ENCODE peak calls at places on chromosomes 2 and 18, in nine cellular contexts. One of them, this sample, is unnamed.

GRCh38 chr18:40821596-40822243 is 1133.3 kb upstream of the PIK3C3 start:
- DNase-seq in ovary: no peak
- DNase-seq in T1000: no peak
- DNase-seq in A549: no peak
- DNase-seq in kidney: no peak
- DNase-seq in activated naive CD4-positive, alpha-beta T cell: no peak
- DNase-seq in amniotic stem cell: no peak
- DNase-seq in MCF 10A: no peak
- DNase-seq in fibroblast of lung: no peak
- DNase-seq in this sample: no peak

GRCh38 chr18:22609642-22610041 is 191.9 kb upstream of the CTAGE1 start:
- DNase-seq in ovary: peak
- DNase-seq in T1000: no peak
- DNase-seq in A549: peak
- DNase-seq in kidney: no peak
- DNase-seq in activated naive CD4-positive, alpha-beta T cell: no peak
- DNase-seq in amniotic stem cell: no peak
- DNase-seq in MCF 10A: peak
- DNase-seq in fibroblast of lung: no peak
- DNase-seq in this sample: no peak

GRCh38 chr2:97969466-97970067 is 26.2 kb downstream of the TMEM131 start:
- DNase-seq in ovary: no peak
- DNase-seq in T1000: no peak
- DNase-seq in A549: no peak
- DNase-seq in kidney: no peak
- DNase-seq in activated naive CD4-positive, alpha-beta T cell: no peak
- DNase-seq in amniotic stem cell: no peak
- DNase-seq in MCF 10A: no peak
- DNase-seq in fibroblast of lung: no peak
- DNase-seq in this sample: no peak

GRCh38 chr2:19355416-19355821 is 3.0 kb downstream of the OSR1 start:
- DNase-seq in ovary: no peak
- DNase-seq in T1000: no peak
- DNase-seq in A549: no peak
- DNase-seq in kidney: no peak
- DNase-seq in activated naive CD4-positive, alpha-beta T cell: no peak
- DNase-seq in amniotic stem cell: peak
- DNase-seq in MCF 10A: no peak
- DNase-seq in fibroblast of lung: peak
- DNase-seq in this sample: no peak

GRCh38 chr2:72050734-72051133 is 96.9 kb downstream of the CYP26B1 start:
- DNase-seq in ovary: no peak
- DNase-seq in T1000: no peak
- DNase-seq in A549: no peak
- DNase-seq in kidney: no peak
- DNase-seq in activated naive CD4-positive, alpha-beta T cell: no peak
- DNase-seq in amniotic stem cell: no peak
- DNase-seq in MCF 10A: no peak
- DNase-seq in fibroblast of lung: no peak
- DNase-seq in this sample: no peak

GRCh38 chr2:101474752-101475384 is at the start of gene RFX8:
- DNase-seq in ovary: no peak
- DNase-seq in T1000: no peak
- DNase-seq in A549: no peak
- DNase-seq in kidney: no peak
- DNase-seq in activated naive CD4-positive, alpha-beta T cell: peak
- DNase-seq in amniotic stem cell: peak
- DNase-seq in MCF 10A: no peak
- DNase-seq in fibroblast of lung: peak
- DNase-seq in this sample: no peak

GRCh38 chr2:6526093-6526824 is 339.4 kb downstream of the CMPK2 start:
- DNase-seq in ovary: no peak
- DNase-seq in T1000: no peak
- DNase-seq in A549: no peak
- DNase-seq in kidney: no peak
- DNase-seq in activated naive CD4-positive, alpha-beta T cell: no peak
- DNase-seq in amniotic stem cell: no peak
- DNase-seq in MCF 10A: peak
- DNase-seq in fibroblast of lung: no peak
- DNase-seq in this sample: no peak

GRCh38 chr2:173028671-173029070 is 47.0 kb upstream of the MAP3K20 start:
- DNase-seq in ovary: no peak
- DNase-seq in T1000: no peak
- DNase-seq in A549: no peak
- DNase-seq in kidney: no peak
- DNase-seq in activated naive CD4-positive, alpha-beta T cell: no peak
- DNase-seq in amniotic stem cell: no peak
- DNase-seq in MCF 10A: no peak
- DNase-seq in fibroblast of lung: peak
- DNase-seq in this sample: no peak

GRCh38 chr18:63837556-63837955 is 49.9 kb upstream of the SERPINB2 start:
- DNase-seq in ovary: no peak
- DNase-seq in T1000: no peak
- DNase-seq in A549: no peak
- DNase-seq in kidney: no peak
- DNase-seq in activated naive CD4-positive, alpha-beta T cell: no peak
- DNase-seq in amniotic stem cell: no peak
- DNase-seq in MCF 10A: no peak
- DNase-seq in fibroblast of lung: no peak
- DNase-seq in this sample: no peak

GRCh38 chr2:1584691-1585485 is 159.4 kb downstream of the PXDN start:
- DNase-seq in ovary: peak
- DNase-seq in T1000: no peak
- DNase-seq in A549: no peak
- DNase-seq in kidney: no peak
- DNase-seq in activated naive CD4-positive, alpha-beta T cell: no peak
- DNase-seq in amniotic stem cell: no peak
- DNase-seq in MCF 10A: peak
- DNase-seq in fibroblast of lung: no peak
- DNase-seq in this sample: peak

GRCh38 chr2:236360486-236360885 is 96.3 kb upstream of the ASB18 start:
- DNase-seq in ovary: no peak
- DNase-seq in T1000: no peak
- DNase-seq in A549: no peak
- DNase-seq in kidney: no peak
- DNase-seq in activated naive CD4-positive, alpha-beta T cell: no peak
- DNase-seq in amniotic stem cell: no peak
- DNase-seq in MCF 10A: no peak
- DNase-seq in fibroblast of lung: no peak
- DNase-seq in this sample: no peak

GRCh38 chr2:26612522-26613240 is 28.5 kb downstream of the CIB4 start:
- DNase-seq in ovary: no peak
- DNase-seq in T1000: no peak
- DNase-seq in A549: no peak
- DNase-seq in kidney: no peak
- DNase-seq in activated naive CD4-positive, alpha-beta T cell: no peak
- DNase-seq in amniotic stem cell: no peak
- DNase-seq in MCF 10A: no peak
- DNase-seq in fibroblast of lung: no peak
- DNase-seq in this sample: peak

GRCh38 chr18:62545098-62545497 is 22.3 kb downstream of the ZCCHC2 start:
- DNase-seq in ovary: no peak
- DNase-seq in T1000: no peak
- DNase-seq in A549: no peak
- DNase-seq in kidney: no peak
- DNase-seq in activated naive CD4-positive, alpha-beta T cell: no peak
- DNase-seq in amniotic stem cell: no peak
- DNase-seq in MCF 10A: no peak
- DNase-seq in fibroblast of lung: no peak
- DNase-seq in this sample: no peak

GRCh38 chr2:18578033-18578432 is 11.3 kb downstream of the NT5C1B start:
- DNase-seq in ovary: no peak
- DNase-seq in T1000: no peak
- DNase-seq in A549: no peak
- DNase-seq in kidney: no peak
- DNase-seq in activated naive CD4-positive, alpha-beta T cell: no peak
- DNase-seq in amniotic stem cell: no peak
- DNase-seq in MCF 10A: no peak
- DNase-seq in fibroblast of lung: no peak
- DNase-seq in this sample: no peak

GRCh38 chr18:61991201-61991600 is 98.4 kb upstream of the RNF152 start:
- DNase-seq in ovary: no peak
- DNase-seq in T1000: no peak
- DNase-seq in A549: no peak
- DNase-seq in kidney: no peak
- DNase-seq in activated naive CD4-positive, alpha-beta T cell: no peak
- DNase-seq in amniotic stem cell: no peak
- DNase-seq in MCF 10A: no peak
- DNase-seq in fibroblast of lung: peak
- DNase-seq in this sample: no peak

GRCh38 chr2:218407717-218408116 is 8.0 kb downstream of the CTDSP1 start:
- DNase-seq in ovary: no peak
- DNase-seq in T1000: no peak
- DNase-seq in A549: no peak
- DNase-seq in kidney: no peak
- DNase-seq in activated naive CD4-positive, alpha-beta T cell: no peak
- DNase-seq in amniotic stem cell: no peak
- DNase-seq in MCF 10A: no peak
- DNase-seq in fibroblast of lung: no peak
- DNase-seq in this sample: no peak

GRCh38 chr18:48638896-48639771 is 100.3 kb downstream of the CTIF start:
- DNase-seq in ovary: no peak
- DNase-seq in T1000: no peak
- DNase-seq in A549: no peak
- DNase-seq in kidney: no peak
- DNase-seq in activated naive CD4-positive, alpha-beta T cell: no peak
- DNase-seq in amniotic stem cell: no peak
- DNase-seq in MCF 10A: no peak
- DNase-seq in fibroblast of lung: no peak
- DNase-seq in this sample: no peak

GRCh38 chr18:43563780-43564179 is 286.5 kb upstream of the SYT4 start:
- DNase-seq in ovary: no peak
- DNase-seq in T1000: no peak
- DNase-seq in A549: no peak
- DNase-seq in kidney: no peak
- DNase-seq in activated naive CD4-positive, alpha-beta T cell: no peak
- DNase-seq in amniotic stem cell: peak
- DNase-seq in MCF 10A: peak
- DNase-seq in fibroblast of lung: peak
- DNase-seq in this sample: peak

GRCh38 chr18:23545247-23545789 is 41.0 kb downstream of the NPC1 start:
- DNase-seq in ovary: no peak
- DNase-seq in T1000: no peak
- DNase-seq in A549: no peak
- DNase-seq in kidney: no peak
- DNase-seq in activated naive CD4-positive, alpha-beta T cell: no peak
- DNase-seq in amniotic stem cell: no peak
- DNase-seq in MCF 10A: no peak
- DNase-seq in fibroblast of lung: no peak
- DNase-seq in this sample: no peak

GRCh38 chr18:596288-596881 is 403 bp upstream of the CLUL1 start:
- DNase-seq in ovary: peak
- DNase-seq in T1000: no peak
- DNase-seq in A549: no peak
- DNase-seq in kidney: peak
- DNase-seq in activated naive CD4-positive, alpha-beta T cell: peak
- DNase-seq in amniotic stem cell: no peak
- DNase-seq in MCF 10A: peak
- DNase-seq in fibroblast of lung: no peak
- DNase-seq in this sample: no peak

GRCh38 chr2:199705538-199705937 is 145.5 kb downstream of the FTCDNL1 start:
- DNase-seq in ovary: no peak
- DNase-seq in T1000: no peak
- DNase-seq in A549: no peak
- DNase-seq in kidney: no peak
- DNase-seq in activated naive CD4-positive, alpha-beta T cell: no peak
- DNase-seq in amniotic stem cell: no peak
- DNase-seq in MCF 10A: no peak
- DNase-seq in fibroblast of lung: no peak
- DNase-seq in this sample: no peak

GRCh38 chr2:237422309-237422708 is 8.3 kb upstream of the COL6A3 start:
- DNase-seq in ovary: no peak
- DNase-seq in T1000: no peak
- DNase-seq in A549: no peak
- DNase-seq in kidney: no peak
- DNase-seq in activated naive CD4-positive, alpha-beta T cell: no peak
- DNase-seq in amniotic stem cell: no peak
- DNase-seq in MCF 10A: no peak
- DNase-seq in fibroblast of lung: peak
- DNase-seq in this sample: no peak

GRCh38 chr18:35215026-35215425 is 25.8 kb upstream of the ZNF397 start:
- DNase-seq in ovary: no peak
- DNase-seq in T1000: no peak
- DNase-seq in A549: no peak
- DNase-seq in kidney: no peak
- DNase-seq in activated naive CD4-positive, alpha-beta T cell: no peak
- DNase-seq in amniotic stem cell: no peak
- DNase-seq in MCF 10A: no peak
- DNase-seq in fibroblast of lung: no peak
- DNase-seq in this sample: no peak

GRCh38 chr18:78632111-78632541 is 347.5 kb upstream of the SALL3 start:
- DNase-seq in ovary: no peak
- DNase-seq in T1000: no peak
- DNase-seq in A549: no peak
- DNase-seq in kidney: no peak
- DNase-seq in activated naive CD4-positive, alpha-beta T cell: no peak
- DNase-seq in amniotic stem cell: no peak
- DNase-seq in MCF 10A: peak
- DNase-seq in fibroblast of lung: no peak
- DNase-seq in this sample: no peak